ENCODE peak calls at places on chromosomes 12 and 14, in seven cellular contexts. One of them, this sample, is unnamed.

GRCh38 chr12:109760031-109760929 is 46.7 kb downstream of the FAM222A start:
- DNase-seq in NB4: no peak
- DNase-seq in cardiac muscle cell: no peak
- DNase-seq in CD8-positive, alpha-beta memory T cell: no peak
- DNase-seq in fibroblast of the aortic adventitia: no peak
- DNase-seq in prostate gland: no peak
- DNase-seq in stomach: peak
- DNase-seq in this sample: no peak

GRCh38 chr14:23286904-23287479 is 1.1 kb upstream of the HOMEZ start:
- DNase-seq in NB4: no peak
- DNase-seq in cardiac muscle cell: no peak
- DNase-seq in CD8-positive, alpha-beta memory T cell: no peak
- DNase-seq in fibroblast of the aortic adventitia: peak
- DNase-seq in prostate gland: no peak
- DNase-seq in stomach: no peak
- DNase-seq in this sample: no peak

GRCh38 chr14:91381801-91382670 is 35.6 kb downstream of the CCDC88C start:
- DNase-seq in NB4: no peak
- DNase-seq in cardiac muscle cell: no peak
- DNase-seq in CD8-positive, alpha-beta memory T cell: no peak
- DNase-seq in fibroblast of the aortic adventitia: no peak
- DNase-seq in prostate gland: no peak
- DNase-seq in stomach: no peak
- DNase-seq in this sample: no peak

GRCh38 chr12:18432211-18432610 is 170.9 kb downstream of the PIK3C2G start:
- DNase-seq in NB4: no peak
- DNase-seq in cardiac muscle cell: no peak
- DNase-seq in CD8-positive, alpha-beta memory T cell: no peak
- DNase-seq in fibroblast of the aortic adventitia: no peak
- DNase-seq in prostate gland: no peak
- DNase-seq in stomach: no peak
- DNase-seq in this sample: no peak

GRCh38 chr12:96094201-96094600 is 58.8 kb upstream of the LTA4H start:
- DNase-seq in NB4: peak
- DNase-seq in cardiac muscle cell: no peak
- DNase-seq in CD8-positive, alpha-beta memory T cell: no peak
- DNase-seq in fibroblast of the aortic adventitia: no peak
- DNase-seq in prostate gland: no peak
- DNase-seq in stomach: peak
- DNase-seq in this sample: no peak

GRCh38 chr12:87094356-87094755 is 838.2 kb upstream of the MGAT4C start:
- DNase-seq in NB4: no peak
- DNase-seq in cardiac muscle cell: no peak
- DNase-seq in CD8-positive, alpha-beta memory T cell: no peak
- DNase-seq in fibroblast of the aortic adventitia: no peak
- DNase-seq in prostate gland: no peak
- DNase-seq in stomach: no peak
- DNase-seq in this sample: no peak

GRCh38 chr14:21917699-21918436 is 244.2 kb upstream of the OR4E1 start:
- DNase-seq in NB4: peak
- DNase-seq in cardiac muscle cell: peak
- DNase-seq in CD8-positive, alpha-beta memory T cell: no peak
- DNase-seq in fibroblast of the aortic adventitia: peak
- DNase-seq in prostate gland: peak
- DNase-seq in stomach: peak
- DNase-seq in this sample: peak

GRCh38 chr12:38906482-38907170 is 1.2 kb upstream of the CPNE8 start:
- DNase-seq in NB4: peak
- DNase-seq in cardiac muscle cell: peak
- DNase-seq in CD8-positive, alpha-beta memory T cell: peak
- DNase-seq in fibroblast of the aortic adventitia: peak
- DNase-seq in prostate gland: peak
- DNase-seq in stomach: peak
- DNase-seq in this sample: peak

GRCh38 chr14:105055736-105056302 is 9.4 kb downstream of the GPR132 start:
- DNase-seq in NB4: no peak
- DNase-seq in cardiac muscle cell: no peak
- DNase-seq in CD8-positive, alpha-beta memory T cell: no peak
- DNase-seq in fibroblast of the aortic adventitia: no peak
- DNase-seq in prostate gland: no peak
- DNase-seq in stomach: no peak
- DNase-seq in this sample: no peak

GRCh38 chr12:18492372-18493025 is 231.2 kb downstream of the PIK3C2G start:
- DNase-seq in NB4: no peak
- DNase-seq in cardiac muscle cell: no peak
- DNase-seq in CD8-positive, alpha-beta memory T cell: no peak
- DNase-seq in fibroblast of the aortic adventitia: peak
- DNase-seq in prostate gland: no peak
- DNase-seq in stomach: no peak
- DNase-seq in this sample: no peak

GRCh38 chr14:81738946-81739659 is 205.4 kb upstream of the SEL1L start:
- DNase-seq in NB4: no peak
- DNase-seq in cardiac muscle cell: no peak
- DNase-seq in CD8-positive, alpha-beta memory T cell: no peak
- DNase-seq in fibroblast of the aortic adventitia: no peak
- DNase-seq in prostate gland: no peak
- DNase-seq in stomach: no peak
- DNase-seq in this sample: no peak

GRCh38 chr12:92506460-92506859 is 196.3 kb upstream of the PLEKHG7 start:
- DNase-seq in NB4: no peak
- DNase-seq in cardiac muscle cell: no peak
- DNase-seq in CD8-positive, alpha-beta memory T cell: no peak
- DNase-seq in fibroblast of the aortic adventitia: no peak
- DNase-seq in prostate gland: no peak
- DNase-seq in stomach: no peak
- DNase-seq in this sample: no peak

GRCh38 chr12:67747869-67748760 is 99.6 kb downstream of the DYRK2 start:
- DNase-seq in NB4: no peak
- DNase-seq in cardiac muscle cell: no peak
- DNase-seq in CD8-positive, alpha-beta memory T cell: no peak
- DNase-seq in fibroblast of the aortic adventitia: peak
- DNase-seq in prostate gland: no peak
- DNase-seq in stomach: peak
- DNase-seq in this sample: peak

GRCh38 chr14:24888532-24888931 is 161.4 kb downstream of the STXBP6 start:
- DNase-seq in NB4: no peak
- DNase-seq in cardiac muscle cell: no peak
- DNase-seq in CD8-positive, alpha-beta memory T cell: no peak
- DNase-seq in fibroblast of the aortic adventitia: no peak
- DNase-seq in prostate gland: no peak
- DNase-seq in stomach: no peak
- DNase-seq in this sample: no peak

GRCh38 chr12:29762637-29763300 is 21.0 kb downstream of the TMTC1 start:
- DNase-seq in NB4: no peak
- DNase-seq in cardiac muscle cell: no peak
- DNase-seq in CD8-positive, alpha-beta memory T cell: no peak
- DNase-seq in fibroblast of the aortic adventitia: peak
- DNase-seq in prostate gland: peak
- DNase-seq in stomach: no peak
- DNase-seq in this sample: no peak

GRCh38 chr12:95848575-95849388 is 10.0 kb upstream of the SNRPF start:
- DNase-seq in NB4: peak
- DNase-seq in cardiac muscle cell: no peak
- DNase-seq in CD8-positive, alpha-beta memory T cell: no peak
- DNase-seq in fibroblast of the aortic adventitia: peak
- DNase-seq in prostate gland: peak
- DNase-seq in stomach: peak
- DNase-seq in this sample: no peak

GRCh38 chr12:4214912-4215861 is 58.4 kb upstream of the CCND2 start:
- DNase-seq in NB4: peak
- DNase-seq in cardiac muscle cell: no peak
- DNase-seq in CD8-positive, alpha-beta memory T cell: peak
- DNase-seq in fibroblast of the aortic adventitia: no peak
- DNase-seq in prostate gland: no peak
- DNase-seq in stomach: peak
- DNase-seq in this sample: no peak

GRCh38 chr14:95935228-95935822 is 58.7 kb downstream of the TUNAR start:
- DNase-seq in NB4: peak
- DNase-seq in cardiac muscle cell: peak
- DNase-seq in CD8-positive, alpha-beta memory T cell: no peak
- DNase-seq in fibroblast of the aortic adventitia: peak
- DNase-seq in prostate gland: no peak
- DNase-seq in stomach: no peak
- DNase-seq in this sample: peak

GRCh38 chr14:32244404-32244803 is 41.3 kb upstream of the RNU6-8 start:
- DNase-seq in NB4: no peak
- DNase-seq in cardiac muscle cell: peak
- DNase-seq in CD8-positive, alpha-beta memory T cell: no peak
- DNase-seq in fibroblast of the aortic adventitia: no peak
- DNase-seq in prostate gland: no peak
- DNase-seq in stomach: no peak
- DNase-seq in this sample: no peak

DNA sequence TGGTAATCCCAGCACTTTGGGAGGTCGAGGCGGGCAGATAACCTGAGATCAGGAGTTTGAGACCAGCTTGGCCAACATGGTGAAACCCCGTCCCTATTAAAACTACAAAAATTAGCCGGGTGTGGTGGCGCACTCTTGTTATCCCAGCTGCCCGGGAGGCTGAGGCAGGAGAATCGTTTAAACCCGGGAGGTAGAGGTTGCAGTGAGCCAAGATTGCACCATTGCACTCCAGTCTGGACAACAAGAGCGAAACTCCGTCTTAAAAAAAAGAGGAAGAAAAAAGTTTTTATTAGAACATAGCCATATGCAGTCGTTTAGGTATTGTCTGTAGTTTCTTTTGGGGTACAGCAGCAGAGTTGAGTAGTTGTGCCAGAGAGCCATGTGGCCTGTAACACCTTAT is 2.0 kb downstream of the ADIPOR2 start:
- DNase-seq in NB4: peak
- DNase-seq in cardiac muscle cell: no peak
- DNase-seq in CD8-positive, alpha-beta memory T cell: no peak
- DNase-seq in fibroblast of the aortic adventitia: no peak
- DNase-seq in prostate gland: no peak
- DNase-seq in stomach: no peak
- DNase-seq in this sample: no peak
- H3K4me3 ChIP-seq in NB4: peak
- H3K4me3 ChIP-seq in cardiac muscle cell: no peak
- H3K4me3 ChIP-seq in CD8-positive, alpha-beta memory T cell: no peak
- H3K4me3 ChIP-seq in fibroblast of the aortic adventitia: no peak
- H3K4me3 ChIP-seq in prostate gland: no peak
- H3K4me3 ChIP-seq in stomach: no peak
- H3K4me3 ChIP-seq in this sample: no peak

GRCh38 chr12:51391047-51391837 is at the start of gene GALNT6:
- DNase-seq in NB4: peak
- DNase-seq in cardiac muscle cell: peak
- DNase-seq in CD8-positive, alpha-beta memory T cell: peak
- DNase-seq in fibroblast of the aortic adventitia: no peak
- DNase-seq in prostate gland: peak
- DNase-seq in stomach: peak
- DNase-seq in this sample: no peak

GRCh38 chr12:51395283-51396230 is 4.4 kb upstream of the GALNT6 start:
- DNase-seq in NB4: peak
- DNase-seq in cardiac muscle cell: no peak
- DNase-seq in CD8-positive, alpha-beta memory T cell: no peak
- DNase-seq in fibroblast of the aortic adventitia: no peak
- DNase-seq in prostate gland: no peak
- DNase-seq in stomach: no peak
- DNase-seq in this sample: no peak

GRCh38 chr12:51393676-51394545 is 2.7 kb upstream of the GALNT6 start:
- DNase-seq in NB4: peak
- DNase-seq in cardiac muscle cell: no peak
- DNase-seq in CD8-positive, alpha-beta memory T cell: peak
- DNase-seq in fibroblast of the aortic adventitia: peak
- DNase-seq in prostate gland: no peak
- DNase-seq in stomach: no peak
- DNase-seq in this sample: peak

GRCh38 chr12:51390457-51391046 is 654 bp downstream of the GALNT6 start:
- DNase-seq in NB4: peak
- DNase-seq in cardiac muscle cell: no peak
- DNase-seq in CD8-positive, alpha-beta memory T cell: no peak
- DNase-seq in fibroblast of the aortic adventitia: no peak
- DNase-seq in prostate gland: no peak
- DNase-seq in stomach: no peak
- DNase-seq in this sample: no peak

GRCh38 chr12:51392556-51393237 is 1.5 kb upstream of the GALNT6 start:
- DNase-seq in NB4: no peak
- DNase-seq in cardiac muscle cell: no peak
- DNase-seq in CD8-positive, alpha-beta memory T cell: no peak
- DNase-seq in fibroblast of the aortic adventitia: peak
- DNase-seq in prostate gland: no peak
- DNase-seq in stomach: no peak
- DNase-seq in this sample: no peak
- H3K4me3 ChIP-seq in NB4: no peak
- H3K4me3 ChIP-seq in cardiac muscle cell: peak
- H3K4me3 ChIP-seq in CD8-positive, alpha-beta memory T cell: no peak
- H3K4me3 ChIP-seq in fibroblast of the aortic adventitia: no peak
- H3K4me3 ChIP-seq in prostate gland: no peak
- H3K4me3 ChIP-seq in stomach: peak
- H3K4me3 ChIP-seq in this sample: no peak

GRCh38 chr12:21551811-21552469 is 25.8 kb downstream of the SPX start:
- DNase-seq in NB4: no peak
- DNase-seq in cardiac muscle cell: no peak
- DNase-seq in CD8-positive, alpha-beta memory T cell: no peak
- DNase-seq in fibroblast of the aortic adventitia: no peak
- DNase-seq in prostate gland: no peak
- DNase-seq in stomach: no peak
- DNase-seq in this sample: no peak
- H3K4me3 ChIP-seq in NB4: no peak
- H3K4me3 ChIP-seq in cardiac muscle cell: no peak
- H3K4me3 ChIP-seq in CD8-positive, alpha-beta memory T cell: no peak
- H3K4me3 ChIP-seq in fibroblast of the aortic adventitia: no peak
- H3K4me3 ChIP-seq in prostate gland: no peak
- H3K4me3 ChIP-seq in stomach: no peak
- H3K4me3 ChIP-seq in this sample: no peak

GRCh38 chr14:33386140-33386539 is 447.5 kb downstream of the NPAS3 start:
- DNase-seq in NB4: no peak
- DNase-seq in cardiac muscle cell: no peak
- DNase-seq in CD8-positive, alpha-beta memory T cell: no peak
- DNase-seq in fibroblast of the aortic adventitia: no peak
- DNase-seq in prostate gland: no peak
- DNase-seq in stomach: no peak
- DNase-seq in this sample: no peak

DNA sequence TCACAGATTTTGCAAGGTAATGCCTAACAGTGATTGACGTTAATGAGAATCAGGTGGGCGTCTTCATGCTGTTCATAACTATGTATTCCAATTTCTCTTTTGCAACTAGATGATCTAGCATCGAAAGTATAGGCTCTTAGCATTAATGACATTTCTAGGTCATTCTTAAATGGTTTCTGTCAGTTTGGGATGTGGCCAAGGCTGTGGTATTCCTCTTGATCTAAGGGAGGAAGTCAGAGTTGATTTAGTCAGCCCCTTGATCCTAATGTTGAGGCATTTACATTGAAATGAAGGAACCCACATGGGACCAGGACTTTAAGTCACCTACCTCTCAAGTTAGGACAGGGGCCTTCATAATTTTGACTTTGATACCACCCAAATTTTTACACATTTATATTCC is 448.1 kb downstream of the NPAS3 start:
- DNase-seq in NB4: no peak
- DNase-seq in cardiac muscle cell: no peak
- DNase-seq in CD8-positive, alpha-beta memory T cell: no peak
- DNase-seq in fibroblast of the aortic adventitia: no peak
- DNase-seq in prostate gland: no peak
- DNase-seq in stomach: no peak
- DNase-seq in this sample: peak
- H3K4me3 ChIP-seq in NB4: no peak
- H3K4me3 ChIP-seq in cardiac muscle cell: no peak
- H3K4me3 ChIP-seq in CD8-positive, alpha-beta memory T cell: no peak
- H3K4me3 ChIP-seq in fibroblast of the aortic adventitia: no peak
- H3K4me3 ChIP-seq in prostate gland: no peak
- H3K4me3 ChIP-seq in stomach: no peak
- H3K4me3 ChIP-seq in this sample: no peak